ENCODE peak calls at places on chromosome 11, in four cellular contexts. E, R, A and N are unnamed samples.

GRCh38 chr11:18775492-18776292 is 15.9 kb downstream of the PTPN5 start:
- DNase-seq in E (peak), R (peak), A (no peak), N (peak)

GRCh38 chr11:66324626-66325025 is 7.8 kb upstream of the CD248 start:
- DNase-seq in E (no peak), R (peak), A (no peak), N (no peak)

GRCh38 chr11:15471709-15472404 is 357.1 kb downstream of the INSC start:
- DNase-seq in E (no peak), R (no peak), A (no peak), N (no peak)

GRCh38 chr11:69364901-69365300 is 70.9 kb downstream of the MYEOV start:
- DNase-seq in E (no peak), R (peak), A (no peak), N (no peak)

GRCh38 chr11:2762451-2762850 is 62.7 kb upstream of the KCNQ1OT1 start:
- DNase-seq in E (no peak), R (no peak), A (no peak), N (no peak)

GRCh38 chr11:34650528-34650927 is 29.6 kb downstream of the EHF start:
- DNase-seq in E (no peak), R (peak), A (no peak), N (no peak)

GRCh38 chr11:74577624-74578396 is 14.6 kb upstream of the POLD3 start:
- DNase-seq in E (no peak), R (peak), A (no peak), N (no peak)

GRCh38 chr11:25924586-25924985 is 407.3 kb upstream of the ANO3 start:
- DNase-seq in E (no peak), R (no peak), A (no peak), N (no peak)

GRCh38 chr11:67436459-67437081 is 912 bp downstream of the PTPRCAP start:
- DNase-seq in E (no peak), R (peak), A (no peak), N (no peak)

GRCh38 chr11:120500414-120500936 is 11.1 kb upstream of the GRIK4 start:
- DNase-seq in E (no peak), R (no peak), A (no peak), N (no peak)

GRCh38 chr11:12684821-12685220 is 10.6 kb downstream of the TEAD1 start:
- DNase-seq in E (no peak), R (no peak), A (no peak), N (no peak)

GRCh38 chr11:68044145-68044813 is 5.5 kb downstream of the TCIRG1 start:
- DNase-seq in E (no peak), R (no peak), A (no peak), N (no peak)

GRCh38 chr11:77141475-77141874 is 13.4 kb downstream of the MYO7A start:
- DNase-seq in E (no peak), R (no peak), A (no peak), N (no peak)

GRCh38 chr11:46210133-46210636 is 67.3 kb upstream of the CREB3L1 start:
- DNase-seq in E (no peak), R (peak), A (peak), N (no peak)

GRCh38 chr11:83600656-83601055 is 314.5 kb upstream of the CCDC90B start:
- DNase-seq in E (no peak), R (no peak), A (no peak), N (no peak)

GRCh38 chr11:82750643-82751139 is 17.0 kb upstream of the FAM181B start:
- DNase-seq in E (no peak), R (no peak), A (no peak), N (no peak)

GRCh38 chr11:96198466-96198808 is 144.6 kb downstream of the MAML2 start:
- DNase-seq in E (no peak), R (no peak), A (no peak), N (no peak)

GRCh38 chr11:65150513-65151271 is 16.4 kb upstream of the SYVN1 start:
- DNase-seq in E (no peak), R (peak), A (no peak), N (no peak)

GRCh38 chr11:10716122-10716521 is 22.6 kb upstream of the IRAG1 start:
- DNase-seq in E (no peak), R (no peak), A (no peak), N (no peak)

GRCh38 chr11:3105791-3106735 is 48.8 kb upstream of the CARS1 start:
- DNase-seq in E (no peak), R (no peak), A (no peak), N (peak)

GRCh38 chr11:62556102-62556871 is 9.7 kb upstream of the AHNAK start:
- DNase-seq in E (no peak), R (peak), A (peak), N (no peak)

GRCh38 chr11:122040476-122040875 is 75.5 kb downstream of the BLID start:
- DNase-seq in E (no peak), R (no peak), A (no peak), N (no peak)

GRCh38 chr11:75463106-75463774 is 30.2 kb upstream of the KLHL35 start:
- DNase-seq in E (no peak), R (peak), A (no peak), N (no peak)

GRCh38 chr11:19843106-19843505 is 130.5 kb downstream of the NAV2 start:
- DNase-seq in E (no peak), R (no peak), A (no peak), N (no peak)

GRCh38 chr11:29452131-29452530 is 564.7 kb downstream of the KCNA4 start:
- DNase-seq in E (no peak), R (peak), A (no peak), N (no peak)

GRCh38 chr11:56331861-56332491 is 13.9 kb upstream of the OR8K1 start:
- DNase-seq in E (no peak), R (no peak), A (no peak), N (no peak)

GRCh38 chr11:108286956-108287355 is 64.1 kb downstream of the ATM start:
- DNase-seq in E (no peak), R (no peak), A (no peak), N (no peak)
- TF ChIP-seq CTCF in E (no peak), R (no peak), A (no peak), N (no peak)

GRCh38 chr11:78961186-78961782 is 386.6 kb upstream of the NARS2 start:
- DNase-seq in E (no peak), R (peak), A (no peak), N (no peak)
- TF ChIP-seq CTCF in E (peak), R (peak), A (peak), N (peak)

DNA sequence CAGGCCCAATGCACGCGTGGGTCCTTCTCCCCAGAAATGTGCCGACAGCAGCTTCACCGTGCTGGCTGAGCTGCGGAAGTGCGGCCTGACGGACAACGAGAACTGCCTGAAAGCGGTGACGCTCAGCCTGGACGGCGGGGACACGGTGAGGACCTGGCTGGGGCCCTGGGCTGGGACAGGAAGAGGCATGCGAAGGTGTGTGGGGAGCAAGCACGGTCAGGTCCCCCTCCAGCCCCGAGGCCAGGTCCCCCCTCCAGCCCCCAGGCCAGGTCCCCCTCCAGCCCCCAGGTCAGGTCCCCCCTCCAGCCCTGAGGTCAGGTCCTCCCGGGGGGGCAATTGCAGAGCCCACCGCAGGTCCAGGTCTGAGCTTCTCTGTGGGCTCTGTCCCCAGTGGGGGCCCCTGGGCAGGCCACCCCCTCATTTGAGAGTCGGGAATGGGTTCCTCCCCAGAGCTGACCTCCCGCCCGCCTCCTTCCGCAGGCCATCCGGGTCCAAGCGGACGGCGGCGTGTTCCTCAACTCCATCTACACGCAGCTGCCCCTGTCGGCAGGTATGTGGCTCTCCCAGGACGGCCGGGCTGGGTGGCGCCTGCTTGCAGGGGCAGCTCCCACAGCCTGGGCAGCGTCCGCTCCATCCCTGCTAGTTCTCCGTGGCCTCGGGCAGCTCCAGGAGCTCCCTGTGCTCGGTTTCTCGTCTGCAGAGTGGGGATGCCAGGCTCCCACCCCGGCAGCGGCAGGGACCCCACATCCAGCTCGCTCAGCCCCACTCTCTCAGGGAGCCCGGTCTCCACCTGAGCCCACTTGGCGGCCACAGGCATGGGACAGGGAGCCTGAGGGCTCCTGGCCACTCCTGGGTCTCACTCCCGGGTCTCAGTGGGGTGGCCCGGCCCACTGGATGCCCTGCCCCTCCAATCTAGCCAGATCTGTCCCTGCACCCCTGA is 7.9 kb downstream of the MUC5B start:
- DNase-seq in E (no peak), R (no peak), A (no peak), N (no peak)
- TF ChIP-seq CTCF in E (no peak), R (no peak), A (no peak), N (no peak)

DNA sequence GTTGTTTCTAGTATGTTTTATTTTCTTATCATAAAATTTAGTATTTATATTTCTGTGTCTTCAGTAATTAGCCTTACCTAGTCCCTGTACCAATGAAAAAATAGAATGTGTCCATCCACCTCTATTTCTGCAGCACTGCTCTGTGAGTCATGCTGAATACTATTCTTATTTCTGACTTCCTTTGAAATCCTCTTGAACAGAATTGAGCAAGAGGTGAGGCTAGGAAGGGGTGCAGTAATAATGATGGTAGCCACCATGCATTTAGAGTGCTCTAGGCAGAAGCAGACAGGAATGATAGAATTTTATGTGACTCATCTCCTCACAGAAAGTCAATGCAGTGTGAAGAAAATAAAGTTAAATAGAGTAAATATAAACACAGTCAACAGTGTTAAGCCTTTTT is 60.0 kb downstream of the OR10A6 start:
- DNase-seq in E (no peak), R (no peak), A (no peak), N (no peak)
- TF ChIP-seq CTCF in E (no peak), R (no peak), A (no peak), N (no peak)